ENCODE peak calls at places on chromosomes 4 and X, in five cellular contexts. One of them, this sample, is unnamed.

GRCh38 chr4:101349346-101350064 is 2.2 kb upstream of the PPP3CA start:
- DNase-seq in cardiac fibroblast: no peak
- DNase-seq in HFF-Myc: no peak
- DNase-seq in thoracic aorta: no peak
- DNase-seq in GM06990: no peak
- DNase-seq in this sample: peak

GRCh38 chrX:70044541-70045245 is 5.0 kb downstream of the AWAT2 start:
- DNase-seq in GM06990: no peak
- DNase-seq in thoracic aorta: no peak
- DNase-seq in cardiac fibroblast: peak
- DNase-seq in HFF-Myc: no peak
- DNase-seq in this sample: peak

GRCh38 chr4:175271010-175271630 is 353.0 kb downstream of the ADAM29 start:
- DNase-seq in GM06990: no peak
- DNase-seq in HFF-Myc: no peak
- DNase-seq in cardiac fibroblast: no peak
- DNase-seq in thoracic aorta: no peak
- DNase-seq in this sample: no peak

GRCh38 chr4:165711912-165712311 is 161.1 kb upstream of the TLL1 start:
- DNase-seq in cardiac fibroblast: peak
- DNase-seq in thoracic aorta: no peak
- DNase-seq in GM06990: no peak
- DNase-seq in HFF-Myc: no peak
- DNase-seq in this sample: no peak

GRCh38 chr4:158818595-158818994 is 49.8 kb downstream of the FNIP2 start:
- DNase-seq in GM06990: no peak
- DNase-seq in HFF-Myc: no peak
- DNase-seq in cardiac fibroblast: peak
- DNase-seq in thoracic aorta: no peak
- DNase-seq in this sample: no peak

GRCh38 chr4:38129452-38129830 is 169.2 kb downstream of the PTTG2 start:
- DNase-seq in GM06990: no peak
- DNase-seq in cardiac fibroblast: no peak
- DNase-seq in thoracic aorta: no peak
- DNase-seq in HFF-Myc: no peak
- DNase-seq in this sample: no peak

GRCh38 chr4:44447563-44448504 is 775 bp downstream of the KCTD8 start:
- DNase-seq in GM06990: peak
- DNase-seq in thoracic aorta: no peak
- DNase-seq in HFF-Myc: no peak
- DNase-seq in cardiac fibroblast: peak
- DNase-seq in this sample: peak

GRCh38 chr4:39698424-39699009 is 581 bp downstream of the UBE2K start:
- DNase-seq in GM06990: no peak
- DNase-seq in HFF-Myc: no peak
- DNase-seq in thoracic aorta: no peak
- DNase-seq in cardiac fibroblast: peak
- DNase-seq in this sample: no peak

GRCh38 chr4:115119804-115120352 is 6.5 kb upstream of the NDST4 start:
- DNase-seq in thoracic aorta: no peak
- DNase-seq in cardiac fibroblast: no peak
- DNase-seq in HFF-Myc: no peak
- DNase-seq in GM06990: no peak
- DNase-seq in this sample: no peak
- TF ChIP-seq CTCF in thoracic aorta: no peak
- TF ChIP-seq CTCF in cardiac fibroblast: no peak
- TF ChIP-seq CTCF in HFF-Myc: no peak
- TF ChIP-seq CTCF in GM06990: no peak
- TF ChIP-seq CTCF in this sample: no peak

GRCh38 chr4:186151499-186151898 is 39.9 kb upstream of the CYP4V2 start:
- DNase-seq in HFF-Myc: no peak
- DNase-seq in thoracic aorta: no peak
- DNase-seq in GM06990: no peak
- DNase-seq in cardiac fibroblast: no peak
- DNase-seq in this sample: no peak
- H3K4me3 ChIP-seq in HFF-Myc: no peak
- H3K4me3 ChIP-seq in thoracic aorta: no peak
- H3K4me3 ChIP-seq in GM06990: no peak
- H3K4me3 ChIP-seq in cardiac fibroblast: no peak
- H3K4me3 ChIP-seq in this sample: no peak

DNA sequence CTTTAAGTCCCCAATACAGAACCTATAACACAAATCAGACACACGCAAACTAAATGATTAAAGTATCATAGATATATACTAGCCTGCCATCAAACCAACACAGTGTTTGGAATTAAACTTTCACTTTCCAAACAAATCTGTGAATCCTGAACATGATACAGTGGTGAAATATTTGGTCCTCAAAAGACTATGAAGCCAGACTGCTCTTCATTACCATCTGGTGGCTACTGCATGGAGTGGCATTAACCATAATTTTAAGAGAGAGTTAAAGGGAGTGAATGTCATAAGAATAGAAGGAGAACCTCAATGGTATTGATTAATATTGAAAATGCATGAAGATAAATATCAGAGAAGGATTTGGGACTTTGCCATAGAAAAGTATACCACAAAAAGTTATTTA is 9.2 kb upstream of the GABRA4 start:
- DNase-seq in HFF-Myc: no peak
- DNase-seq in GM06990: no peak
- DNase-seq in thoracic aorta: no peak
- DNase-seq in cardiac fibroblast: peak
- DNase-seq in this sample: peak
- TF ChIP-seq CTCF in HFF-Myc: peak
- TF ChIP-seq CTCF in GM06990: peak
- TF ChIP-seq CTCF in thoracic aorta: no peak
- TF ChIP-seq CTCF in cardiac fibroblast: peak
- TF ChIP-seq CTCF in this sample: peak

DNA sequence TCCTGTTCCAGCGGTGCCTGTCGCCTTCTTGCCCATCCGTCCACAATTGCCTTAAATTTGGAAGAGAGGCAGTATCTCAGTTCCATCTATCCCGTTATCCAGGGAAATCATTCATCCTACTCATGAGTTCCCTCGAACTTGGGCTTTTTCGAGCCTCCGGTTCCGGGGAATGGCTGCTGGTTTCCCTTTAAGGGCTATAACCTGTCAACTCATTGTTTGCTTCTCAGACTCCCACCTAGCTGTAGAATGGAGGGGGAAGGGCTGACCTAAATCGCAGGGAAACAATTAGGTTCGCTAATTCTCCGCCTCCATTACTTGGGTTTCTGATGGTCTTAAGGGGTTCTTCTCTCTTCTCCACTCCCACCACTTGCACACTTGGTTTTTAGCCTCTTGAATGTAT is 1.2 kb downstream of the UCHL1 start:
- DNase-seq in thoracic aorta: no peak
- DNase-seq in GM06990: no peak
- DNase-seq in cardiac fibroblast: no peak
- DNase-seq in HFF-Myc: no peak
- DNase-seq in this sample: no peak
- H3K4me3 ChIP-seq in thoracic aorta: peak
- H3K4me3 ChIP-seq in GM06990: peak
- H3K4me3 ChIP-seq in cardiac fibroblast: peak
- H3K4me3 ChIP-seq in HFF-Myc: peak
- H3K4me3 ChIP-seq in this sample: peak

GRCh38 chr4:88742561-88742960 is 44.9 kb upstream of the NAP1L5 start:
- DNase-seq in HFF-Myc: no peak
- DNase-seq in GM06990: no peak
- DNase-seq in thoracic aorta: no peak
- DNase-seq in cardiac fibroblast: no peak
- DNase-seq in this sample: no peak
- TF ChIP-seq CTCF in HFF-Myc: no peak
- TF ChIP-seq CTCF in GM06990: no peak
- TF ChIP-seq CTCF in thoracic aorta: no peak
- TF ChIP-seq CTCF in cardiac fibroblast: no peak
- TF ChIP-seq CTCF in this sample: no peak

GRCh38 chr4:794911-795725 is 30.8 kb downstream of the CPLX1 start:
- DNase-seq in cardiac fibroblast: no peak
- DNase-seq in GM06990: no peak
- DNase-seq in HFF-Myc: no peak
- DNase-seq in thoracic aorta: no peak
- DNase-seq in this sample: no peak

GRCh38 chr4:793941-794621 is 31.8 kb downstream of the CPLX1 start:
- DNase-seq in thoracic aorta: no peak
- DNase-seq in cardiac fibroblast: no peak
- DNase-seq in HFF-Myc: no peak
- DNase-seq in GM06990: peak
- DNase-seq in this sample: no peak

GRCh38 chr4:797066-797465 is 28.9 kb downstream of the CPLX1 start:
- DNase-seq in HFF-Myc: no peak
- DNase-seq in GM06990: no peak
- DNase-seq in cardiac fibroblast: no peak
- DNase-seq in thoracic aorta: no peak
- DNase-seq in this sample: no peak

GRCh38 chr4:796206-796605 is 29.7 kb downstream of the CPLX1 start:
- DNase-seq in cardiac fibroblast: no peak
- DNase-seq in HFF-Myc: no peak
- DNase-seq in GM06990: no peak
- DNase-seq in thoracic aorta: no peak
- DNase-seq in this sample: no peak

DNA sequence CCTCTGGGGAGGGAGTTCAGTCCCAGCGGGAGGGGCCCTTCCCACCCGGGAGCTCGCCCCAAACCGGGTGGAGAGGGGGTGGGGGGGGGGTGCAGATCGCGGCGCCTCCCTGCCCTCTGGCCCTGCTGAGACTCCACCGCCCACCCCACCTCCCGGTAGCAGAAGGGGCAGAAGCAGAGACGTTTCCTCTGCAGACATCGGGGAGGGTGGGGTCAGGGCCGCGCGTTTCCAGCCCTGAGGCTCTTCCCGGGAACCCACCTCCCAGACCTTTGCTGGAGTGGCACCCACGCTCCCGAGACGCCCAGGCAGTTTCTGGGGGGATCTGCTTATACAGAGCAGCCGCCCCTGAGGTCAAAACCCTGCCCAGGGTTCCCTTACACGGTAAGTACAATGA is 30.2 kb downstream of the CPLX1 start:
- DNase-seq in GM06990: no peak
- DNase-seq in thoracic aorta: no peak
- DNase-seq in HFF-Myc: no peak
- DNase-seq in cardiac fibroblast: no peak
- DNase-seq in this sample: no peak
- H3K4me3 ChIP-seq in GM06990: no peak
- H3K4me3 ChIP-seq in thoracic aorta: peak
- H3K4me3 ChIP-seq in HFF-Myc: no peak
- H3K4me3 ChIP-seq in cardiac fibroblast: no peak
- H3K4me3 ChIP-seq in this sample: no peak

GRCh38 chrX:29687687-29688086 is 527.7 kb upstream of the MAGEB2 start:
- DNase-seq in HFF-Myc: no peak
- DNase-seq in thoracic aorta: no peak
- DNase-seq in GM06990: no peak
- DNase-seq in cardiac fibroblast: peak
- DNase-seq in this sample: peak
- TF ChIP-seq CTCF in HFF-Myc: no peak
- TF ChIP-seq CTCF in thoracic aorta: no peak
- TF ChIP-seq CTCF in GM06990: no peak
- TF ChIP-seq CTCF in cardiac fibroblast: no peak
- TF ChIP-seq CTCF in this sample: peak

DNA sequence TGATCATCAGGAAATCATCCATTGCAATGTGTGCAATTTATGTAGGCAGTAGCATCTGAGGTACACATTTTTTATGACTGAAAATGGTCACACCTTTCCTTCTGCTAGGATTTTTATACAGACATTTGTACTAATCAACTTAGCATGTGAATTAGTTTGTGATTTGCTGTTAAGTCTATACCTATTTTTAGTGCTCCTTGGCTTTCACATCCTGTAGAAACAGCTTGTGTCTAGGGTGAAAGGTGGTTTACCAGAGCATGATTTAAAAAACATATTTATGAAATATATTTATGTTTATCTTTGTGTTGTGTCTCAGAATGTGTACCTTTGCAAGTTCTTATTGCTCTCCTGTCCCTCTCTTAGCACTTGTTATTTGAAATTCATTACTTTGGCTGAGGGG is 916.0 kb downstream of the TECRL start:
- DNase-seq in GM06990: no peak
- DNase-seq in thoracic aorta: no peak
- DNase-seq in cardiac fibroblast: no peak
- DNase-seq in HFF-Myc: no peak
- DNase-seq in this sample: no peak
- H3K4me3 ChIP-seq in GM06990: no peak
- H3K4me3 ChIP-seq in thoracic aorta: no peak
- H3K4me3 ChIP-seq in cardiac fibroblast: no peak
- H3K4me3 ChIP-seq in HFF-Myc: no peak
- H3K4me3 ChIP-seq in this sample: no peak

DNA sequence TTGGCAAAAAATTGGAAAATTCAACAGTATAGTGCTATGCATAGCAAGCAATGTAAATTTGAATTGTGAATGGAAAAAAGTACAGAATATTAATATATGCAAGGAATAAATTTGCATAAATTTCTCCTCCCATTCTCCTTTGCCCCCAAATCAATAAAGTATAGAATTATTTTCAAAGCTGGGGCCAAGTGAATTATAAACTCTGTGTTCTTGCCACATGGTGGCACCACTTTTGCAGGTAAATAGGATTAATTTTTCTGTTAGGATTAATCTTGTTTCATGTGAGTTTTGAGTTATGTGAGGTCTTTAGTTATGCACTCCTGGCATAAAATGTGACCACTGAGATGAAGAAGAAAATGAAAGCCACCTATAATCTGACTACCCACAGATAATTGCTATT is 19.9 kb downstream of the COPS4 start:
- DNase-seq in HFF-Myc: no peak
- DNase-seq in cardiac fibroblast: peak
- DNase-seq in thoracic aorta: no peak
- DNase-seq in GM06990: no peak
- DNase-seq in this sample: peak
- TF ChIP-seq CTCF in HFF-Myc: peak
- TF ChIP-seq CTCF in cardiac fibroblast: no peak
- TF ChIP-seq CTCF in thoracic aorta: no peak
- TF ChIP-seq CTCF in GM06990: peak
- TF ChIP-seq CTCF in this sample: peak

This sample was measured in fibroblast of pulmonary artery.